ENCODE peak calls at places on chromosomes 11 and 22, in nine cellular contexts. One of them, this sample, is unnamed.
A peak's percentile ranks its signal among the peaks of the same experiment; 100 is the strongest.

GRCh38 chr22:42275970-42276369 is 5.5 kb upstream of the TCF20 start:
- DNase-seq in H54: no peak
- DNase-seq in HCT116: no peak
- DNase-seq in psoas muscle: no peak
- DNase-seq in SK-N-DZ: no peak
- DNase-seq in GM23338: no peak
- DNase-seq in NCI-H1417: peak; percentile 1
- DNase-seq in NCI-H460: no peak
- DNase-seq in DND-41: no peak
- DNase-seq in this sample: no peak

GRCh38 chr11:125170406-125171031 is 6.0 kb downstream of the PKNOX2 start:
- DNase-seq in H54: no peak
- DNase-seq in HCT116: no peak
- DNase-seq in psoas muscle: peak; percentile 58
- DNase-seq in SK-N-DZ: no peak
- DNase-seq in GM23338: peak; percentile 54
- DNase-seq in NCI-H1417: no peak
- DNase-seq in NCI-H460: no peak
- DNase-seq in DND-41: no peak
- DNase-seq in this sample: no peak

GRCh38 chr11:70043482-70043881 is 34.6 kb upstream of the ANO1 start:
- DNase-seq in H54: no peak
- DNase-seq in HCT116: no peak
- DNase-seq in psoas muscle: no peak
- DNase-seq in SK-N-DZ: no peak
- DNase-seq in GM23338: no peak
- DNase-seq in NCI-H1417: no peak
- DNase-seq in NCI-H460: no peak
- DNase-seq in DND-41: no peak
- DNase-seq in this sample: no peak

GRCh38 chr11:111554532-111554931 is 14.0 kb downstream of the LAYN start:
- DNase-seq in H54: no peak
- DNase-seq in HCT116: no peak
- DNase-seq in psoas muscle: no peak
- DNase-seq in SK-N-DZ: no peak
- DNase-seq in GM23338: no peak
- DNase-seq in NCI-H1417: no peak
- DNase-seq in NCI-H460: no peak
- DNase-seq in DND-41: no peak
- DNase-seq in this sample: no peak

GRCh38 chr22:21051145-21051835 is 5.5 kb downstream of the LRRC74B start:
- DNase-seq in H54: no peak
- DNase-seq in HCT116: no peak
- DNase-seq in psoas muscle: no peak
- DNase-seq in SK-N-DZ: no peak
- DNase-seq in GM23338: no peak
- DNase-seq in NCI-H1417: no peak
- DNase-seq in NCI-H460: no peak
- DNase-seq in DND-41: no peak
- DNase-seq in this sample: no peak

GRCh38 chr11:73520358-73521061 is 77.4 kb downstream of the FAM168A start:
- DNase-seq in H54: no peak
- DNase-seq in HCT116: no peak
- DNase-seq in psoas muscle: no peak
- DNase-seq in SK-N-DZ: no peak
- DNase-seq in GM23338: no peak
- DNase-seq in NCI-H1417: peak; percentile 90
- DNase-seq in NCI-H460: no peak
- DNase-seq in DND-41: no peak
- DNase-seq in this sample: no peak

GRCh38 chr11:1943977-1944376 is 3.2 kb upstream of the MRPL23 start:
- DNase-seq in H54: peak; percentile 68
- DNase-seq in HCT116: no peak
- DNase-seq in psoas muscle: no peak
- DNase-seq in SK-N-DZ: no peak
- DNase-seq in GM23338: no peak
- DNase-seq in NCI-H1417: no peak
- DNase-seq in NCI-H460: no peak
- DNase-seq in DND-41: no peak
- DNase-seq in this sample: no peak

GRCh38 chr11:46554205-46555162 is 39.3 kb downstream of the AMBRA1 start:
- DNase-seq in H54: no peak
- DNase-seq in HCT116: peak; percentile 80
- DNase-seq in psoas muscle: no peak
- DNase-seq in SK-N-DZ: no peak
- DNase-seq in GM23338: peak; percentile 31
- DNase-seq in NCI-H1417: no peak
- DNase-seq in NCI-H460: peak; percentile 44
- DNase-seq in DND-41: no peak
- DNase-seq in this sample: peak; percentile 77

GRCh38 chr11:123249354-123249753 is 54.3 kb upstream of the CLMP start:
- DNase-seq in H54: no peak
- DNase-seq in HCT116: no peak
- DNase-seq in psoas muscle: no peak
- DNase-seq in SK-N-DZ: no peak
- DNase-seq in GM23338: no peak
- DNase-seq in NCI-H1417: peak; percentile 48
- DNase-seq in NCI-H460: no peak
- DNase-seq in DND-41: no peak
- DNase-seq in this sample: no peak

GRCh38 chr11:31799794-31800397 is 11.2 kb downstream of the PAX6 start:
- DNase-seq in H54: no peak
- DNase-seq in HCT116: no peak
- DNase-seq in psoas muscle: no peak
- DNase-seq in SK-N-DZ: no peak
- DNase-seq in GM23338: peak; percentile 10
- DNase-seq in NCI-H1417: no peak
- DNase-seq in NCI-H460: no peak
- DNase-seq in DND-41: no peak
- DNase-seq in this sample: no peak

GRCh38 chr11:102070766-102071165 is 23.5 kb downstream of the CFAP300 start:
- DNase-seq in H54: no peak
- DNase-seq in HCT116: no peak
- DNase-seq in psoas muscle: no peak
- DNase-seq in SK-N-DZ: no peak
- DNase-seq in GM23338: no peak
- DNase-seq in NCI-H1417: no peak
- DNase-seq in NCI-H460: no peak
- DNase-seq in DND-41: no peak
- DNase-seq in this sample: no peak

GRCh38 chr11:2473361-2474058 is 28.7 kb downstream of the KCNQ1 start:
- DNase-seq in H54: no peak
- DNase-seq in HCT116: no peak
- DNase-seq in psoas muscle: no peak
- DNase-seq in SK-N-DZ: no peak
- DNase-seq in GM23338: no peak
- DNase-seq in NCI-H1417: no peak
- DNase-seq in NCI-H460: no peak
- DNase-seq in DND-41: no peak
- DNase-seq in this sample: no peak

GRCh38 chr22:30390974-30391691 is 3.9 kb upstream of the RNF215 start:
- DNase-seq in H54: peak; percentile 40
- DNase-seq in HCT116: peak; percentile 84
- DNase-seq in psoas muscle: peak; percentile 58
- DNase-seq in SK-N-DZ: peak; percentile 81
- DNase-seq in GM23338: peak; percentile 87
- DNase-seq in NCI-H1417: peak; percentile 50
- DNase-seq in NCI-H460: peak; percentile 54
- DNase-seq in DND-41: peak; percentile 84
- DNase-seq in this sample: peak; percentile 68

GRCh38 chr11:386483-386882 is 7.5 kb upstream of the PKP3 start:
- DNase-seq in H54: no peak
- DNase-seq in HCT116: no peak
- DNase-seq in psoas muscle: no peak
- DNase-seq in SK-N-DZ: no peak
- DNase-seq in GM23338: no peak
- DNase-seq in NCI-H1417: no peak
- DNase-seq in NCI-H460: no peak
- DNase-seq in DND-41: no peak
- DNase-seq in this sample: no peak

GRCh38 chr11:34650528-34650927 is 29.6 kb downstream of the EHF start:
- DNase-seq in H54: no peak
- DNase-seq in HCT116: no peak
- DNase-seq in psoas muscle: no peak
- DNase-seq in SK-N-DZ: no peak
- DNase-seq in GM23338: no peak
- DNase-seq in NCI-H1417: no peak
- DNase-seq in NCI-H460: no peak
- DNase-seq in DND-41: no peak
- DNase-seq in this sample: no peak

GRCh38 chr11:1177020-1177770 is 19.4 kb downstream of the MUC5AC start:
- DNase-seq in H54: no peak
- DNase-seq in HCT116: no peak
- DNase-seq in psoas muscle: no peak
- DNase-seq in SK-N-DZ: no peak
- DNase-seq in GM23338: no peak
- DNase-seq in NCI-H1417: no peak
- DNase-seq in NCI-H460: no peak
- DNase-seq in DND-41: no peak
- DNase-seq in this sample: no peak

GRCh38 chr22:23538502-23538860 is 41.6 kb downstream of the IGLL1 start:
- DNase-seq in H54: no peak
- DNase-seq in HCT116: no peak
- DNase-seq in psoas muscle: no peak
- DNase-seq in SK-N-DZ: no peak
- DNase-seq in GM23338: no peak
- DNase-seq in NCI-H1417: no peak
- DNase-seq in NCI-H460: no peak
- DNase-seq in DND-41: no peak
- DNase-seq in this sample: no peak

GRCh38 chr11:2521681-2522630 is 77.1 kb downstream of the KCNQ1 start:
- DNase-seq in H54: no peak
- DNase-seq in HCT116: no peak
- DNase-seq in psoas muscle: peak; percentile 7
- DNase-seq in SK-N-DZ: no peak
- DNase-seq in GM23338: no peak
- DNase-seq in NCI-H1417: no peak
- DNase-seq in NCI-H460: no peak
- DNase-seq in DND-41: peak; percentile 2
- DNase-seq in this sample: no peak

GRCh38 chr22:36540867-36541642 is 12.1 kb upstream of the EIF3D start:
- DNase-seq in H54: no peak
- DNase-seq in HCT116: no peak
- DNase-seq in psoas muscle: no peak
- DNase-seq in SK-N-DZ: no peak
- DNase-seq in GM23338: peak; percentile 55
- DNase-seq in NCI-H1417: no peak
- DNase-seq in NCI-H460: no peak
- DNase-seq in DND-41: no peak
- DNase-seq in this sample: no peak

GRCh38 chr11:106708348-106708747 is 309.9 kb downstream of the GUCY1A2 start:
- DNase-seq in H54: no peak
- DNase-seq in HCT116: no peak
- DNase-seq in psoas muscle: no peak
- DNase-seq in SK-N-DZ: no peak
- DNase-seq in GM23338: peak; percentile 41
- DNase-seq in NCI-H1417: no peak
- DNase-seq in NCI-H460: no peak
- DNase-seq in DND-41: no peak
- DNase-seq in this sample: no peak

GRCh38 chr11:61787928-61788491 is 4.4 kb downstream of the TMEM258 start:
- DNase-seq in H54: peak; percentile 54
- DNase-seq in HCT116: peak; percentile 48
- DNase-seq in psoas muscle: no peak
- DNase-seq in SK-N-DZ: peak; percentile 70
- DNase-seq in GM23338: peak; percentile 90
- DNase-seq in NCI-H1417: peak; percentile 26
- DNase-seq in NCI-H460: peak; percentile 26
- DNase-seq in DND-41: peak; percentile 28
- DNase-seq in this sample: peak; percentile 81

GRCh38 chr22:22099194-22099486 is 116.6 kb upstream of the TOP3B start:
- DNase-seq in H54: no peak
- DNase-seq in HCT116: no peak
- DNase-seq in psoas muscle: no peak
- DNase-seq in SK-N-DZ: no peak
- DNase-seq in GM23338: no peak
- DNase-seq in NCI-H1417: no peak
- DNase-seq in NCI-H460: no peak
- DNase-seq in DND-41: no peak
- DNase-seq in this sample: no peak

GRCh38 chr11:14399087-14399486 is 40.1 kb upstream of the RRAS2 start:
- DNase-seq in H54: no peak
- DNase-seq in HCT116: no peak
- DNase-seq in psoas muscle: no peak
- DNase-seq in SK-N-DZ: no peak
- DNase-seq in GM23338: no peak
- DNase-seq in NCI-H1417: no peak
- DNase-seq in NCI-H460: no peak
- DNase-seq in DND-41: no peak
- DNase-seq in this sample: no peak

GRCh38 chr22:23069502-23070357 is 589 bp upstream of the GNAZ start:
- DNase-seq in H54: peak; percentile 90
- DNase-seq in HCT116: peak; percentile 71
- DNase-seq in psoas muscle: peak; percentile 94
- DNase-seq in SK-N-DZ: peak; percentile 88
- DNase-seq in GM23338: peak; percentile 93
- DNase-seq in NCI-H1417: peak; percentile 89
- DNase-seq in NCI-H460: peak; percentile 77
- DNase-seq in DND-41: peak; percentile 89
- DNase-seq in this sample: peak; percentile 86

This sample was measured in SK-MEL-5.